ENCODE peak calls at places on chromosomes 13 and 19, in nine cellular contexts. A is central memory CD4-positive, alpha-beta T cell; W is RWPE2; I is amniotic epithelial cell; D is stimulated activated CD8-positive, alpha-beta memory T cell treated with anti-CD3 and anti-CD28 coated beads, Interleukin-4, amount 100 ng/mL, for 1 hour; T is AG09319; Y is OCI-LY7; G is ecto neural progenitor cell; O is GM12864. N is an unnamed sample.

GRCh38 chr13:66375756-66376155 is 854.4 kb downstream of the PCDH9 start:
- DNase-seq in A (no peak), W (no peak), I (no peak), D (no peak), T (no peak), Y (no peak), G (no peak), O (no peak), N (no peak)

GRCh38 chr13:113742445-113743120 is 16.4 kb upstream of the TMEM255B start:
- DNase-seq in A (no peak), W (no peak), I (no peak), D (no peak), T (no peak), Y (no peak), G (no peak), O (no peak), N (no peak)

GRCh38 chr19:2330632-2331284 is 2.3 kb downstream of the SPPL2B start:
- DNase-seq in A (no peak), W (no peak), I (no peak), D (no peak), T (no peak), Y (no peak), G (no peak), O (no peak), N (no peak)

GRCh38 chr19:31214086-31214485 is 135.2 kb downstream of the TSHZ3 start:
- DNase-seq in A (peak; percentile 94), W (peak; percentile 97), I (peak; percentile 99), D (peak; percentile 55), T (peak; percentile 94), Y (no peak), G (no peak), O (no peak), N (no peak)

GRCh38 chr19:22622901-22623840 is 11.0 kb upstream of the ZNF492 start:
- DNase-seq in A (no peak), W (no peak), I (no peak), D (no peak), T (no peak), Y (no peak), G (no peak), O (no peak), N (no peak)

GRCh38 chr13:73958657-73959397 is 175.4 kb downstream of the KLF12 start:
- DNase-seq in A (no peak), W (no peak), I (no peak), D (no peak), T (no peak), Y (no peak), G (no peak), O (no peak), N (no peak)

GRCh38 chr13:99022953-99023352 is 45.1 kb upstream of the DOCK9 start:
- DNase-seq in A (no peak), W (no peak), I (no peak), D (no peak), T (no peak), Y (no peak), G (no peak), O (no peak), N (no peak)

GRCh38 chr13:34810996-34811395 is 131.1 kb upstream of the NBEA start:
- DNase-seq in A (no peak), W (no peak), I (no peak), D (no peak), T (no peak), Y (no peak), G (no peak), O (no peak), N (no peak)

GRCh38 chr13:49020940-49021548 is 45.3 kb downstream of the FNDC3A start:
- DNase-seq in A (no peak), W (no peak), I (no peak), D (no peak), T (no peak), Y (no peak), G (no peak), O (no peak), N (peak; percentile 11)

GRCh38 chr19:3814648-3815047 is 28.5 kb upstream of the MATK start:
- DNase-seq in A (no peak), W (no peak), I (no peak), D (no peak), T (no peak), Y (no peak), G (no peak), O (no peak), N (no peak)